ENCODE peak calls at places on chromosomes 1 and 21, in eight cellular contexts. N, E, F, T, S, J, A and W are unnamed samples.

GRCh38 chr1:88544166-88544565 is 139.9 kb upstream of the PKN2 start:
- DNase-seq in N (no peak), E (no peak), F (no peak), T (no peak), S (no peak), J (no peak), A (no peak), W (no peak)

GRCh38 chr1:206025283-206025820 is 1.7 kb upstream of the CTSE start:
- DNase-seq in N (no peak), E (peak), F (no peak), T (no peak), S (no peak), J (no peak), A (no peak), W (no peak)

GRCh38 chr1:174700775-174701174 is 253.0 kb downstream of the GPR52 start:
- DNase-seq in N (no peak), E (no peak), F (no peak), T (no peak), S (no peak), J (no peak), A (no peak), W (no peak)

GRCh38 chr1:45753248-45754037 is 3.0 kb upstream of the IPP start:
- DNase-seq in N (no peak), E (no peak), F (no peak), T (no peak), S (no peak), J (no peak), A (no peak), W (no peak)

GRCh38 chr1:179164494-179164893 is 65.0 kb downstream of the ABL2 start:
- DNase-seq in N (no peak), E (peak), F (no peak), T (no peak), S (no peak), J (no peak), A (no peak), W (peak)

GRCh38 chr1:225670356-225670755 is 17.4 kb upstream of the ENAH start:
- DNase-seq in N (no peak), E (no peak), F (no peak), T (no peak), S (no peak), J (no peak), A (no peak), W (no peak)

GRCh38 chr1:149914545-149914944 is 3.1 kb downstream of the SV2A start:
- DNase-seq in N (no peak), E (no peak), F (no peak), T (no peak), S (no peak), J (no peak), A (no peak), W (no peak)

GRCh38 chr1:151237678-151238466 is 16.7 kb upstream of the PSMD4 start:
- DNase-seq in N (no peak), E (no peak), F (no peak), T (no peak), S (no peak), J (no peak), A (no peak), W (no peak)

GRCh38 chr1:183685112-183685713 is 32.1 kb upstream of the APOBEC4 start:
- DNase-seq in N (no peak), E (peak), F (no peak), T (peak), S (no peak), J (no peak), A (no peak), W (peak)

GRCh38 chr1:235865565-235866206 is 1.0 kb downstream of the LYST start:
- DNase-seq in N (no peak), E (peak), F (no peak), T (no peak), S (no peak), J (no peak), A (no peak), W (peak)

GRCh38 chr1:33234588-33234990 is 21.7 kb upstream of the ZNF362 start:
- DNase-seq in N (no peak), E (peak), F (no peak), T (no peak), S (no peak), J (no peak), A (no peak), W (no peak)

GRCh38 chr1:82034812-82035211 is 234.1 kb downstream of the ADGRL2 start:
- DNase-seq in N (no peak), E (no peak), F (no peak), T (no peak), S (no peak), J (no peak), A (no peak), W (no peak)

GRCh38 chr21:37225440-37225839 is 41.7 kb downstream of the VPS26C start:
- DNase-seq in N (no peak), E (no peak), F (no peak), T (no peak), S (no peak), J (no peak), A (no peak), W (no peak)

GRCh38 chr1:58035523-58035922 is 511.0 kb downstream of the OMA1 start:
- DNase-seq in N (no peak), E (peak), F (no peak), T (no peak), S (no peak), J (no peak), A (no peak), W (peak)

GRCh38 chr1:244049969-244050834 is 881 bp upstream of the ZBTB18 start:
- DNase-seq in N (no peak), E (no peak), F (no peak), T (no peak), S (peak), J (peak), A (peak), W (no peak)